ENCODE peak calls at places on chromosomes 16 and 17, in four cellular contexts. K is tibial nerve, D is uterus, Z is sigmoid colon. L is an unnamed sample.
A peak's percentile ranks its signal among the peaks of the same experiment; 100 is the strongest.

GRCh38 chr16:48810803-48811453 is 200.9 kb upstream of the N4BP1 start:
- DNase-seq in D (no peak), K (no peak), Z (no peak), L (no peak)

GRCh38 chr16:85238233-85238647 is 126.0 kb upstream of the CIBAR2 start:
- DNase-seq in Z (peak; percentile 93), K (peak; percentile 87), D (peak; percentile 91), L (peak; percentile 92)

GRCh38 chr16:58478427-58478826 is 21.5 kb upstream of the NDRG4 start:
- DNase-seq in D (no peak), Z (no peak), K (no peak), L (no peak)

GRCh38 chr17:48058393-48059124 is 10.4 kb downstream of the NFE2L1 start:
- DNase-seq in Z (no peak), K (no peak), D (no peak), L (no peak)

GRCh38 chr16:1019234-1019933 is 37.8 kb downstream of the SOX8 start:
- DNase-seq in K (peak; percentile 44), Z (no peak), D (peak; percentile 35), L (peak; percentile 78)

GRCh38 chr16:57998484-57998883 is 2.0 kb downstream of the ZNF319 start:
- DNase-seq in D (no peak), K (no peak), Z (no peak), L (peak; percentile 74)

GRCh38 chr17:77423589-77424451 is 283.1 kb downstream of the SEC14L1 start:
- DNase-seq in K (peak; percentile 83), D (peak; percentile 98), Z (peak; percentile 99), L (peak; percentile 97)

GRCh38 chr16:88914750-88915368 is 48.4 kb upstream of the PABPN1L start:
- DNase-seq in Z (no peak), K (peak; percentile 52), D (no peak), L (no peak)

GRCh38 chr16:7025616-7026190 is 306.9 kb upstream of the RBFOX1 start:
- DNase-seq in D (peak; percentile 13), Z (peak; percentile 68), K (peak; percentile 20), L (peak; percentile 80)

GRCh38 chr17:37506678-37507077 is 17.0 kb downstream of the DUSP14 start:
- DNase-seq in K (no peak), Z (no peak), D (no peak), L (no peak)

GRCh38 chr17:82297280-82297803 is 20.1 kb downstream of the CD7 start:
- DNase-seq in K (peak; percentile 64), D (peak; percentile 91), Z (peak; percentile 97), L (peak; percentile 89)

GRCh38 chr17:72602517-72603345 is 481.9 kb downstream of the SOX9 start:
- DNase-seq in Z (no peak), K (no peak), D (no peak), L (no peak)

GRCh38 chr17:72603346-72604242 is 482.8 kb downstream of the SOX9 start:
- DNase-seq in D (no peak), K (peak; percentile 15), Z (no peak), L (no peak)

GRCh38 chr17:72606656-72607055 is 485.8 kb downstream of the SLC39A11 start:
- DNase-seq in K (no peak), Z (no peak), D (no peak), L (no peak)

GRCh38 chr17:72604518-72604917 is 483.7 kb downstream of the SOX9 start:
- DNase-seq in K (no peak), Z (no peak), D (no peak), L (no peak)

GRCh38 chr17:72605543-72605942 is 484.7 kb downstream of the SOX9 start:
- DNase-seq in D (no peak), K (no peak), Z (no peak), L (no peak)
- H3K4me1 ChIP-seq in D (no peaks in the 10 kb centered on the region), K (peaks cover 20% of the 10 kb centered on the region), Z (no peaks in the 10 kb centered on the region), L (no peaks in the 10 kb centered on the region)

GRCh38 chr17:57871863-57872262 is 22.0 kb upstream of the MRPS23 start:
- DNase-seq in D (no peak), Z (no peak), K (no peak), L (no peak)
- H3K4me1 ChIP-seq in D (peaks cover 16% of the 10 kb centered on the region), Z (no peaks in the 10 kb centered on the region), K (peaks cover 82% of the 10 kb centered on the region), L (no peaks in the 10 kb centered on the region)

GRCh38 chr17:43396491-43397060 is 2.2 kb upstream of the ARL4D start:
- DNase-seq in K (no peak), D (no peak), Z (no peak), L (peak; percentile 50)
- H3K4me1 ChIP-seq in K (peaks cover 40% of the 10 kb centered on the region), D (peaks cover 3% of the 10 kb centered on the region), Z (peaks cover 6% of the 10 kb centered on the region), L (no peaks in the 10 kb centered on the region)

DNA sequence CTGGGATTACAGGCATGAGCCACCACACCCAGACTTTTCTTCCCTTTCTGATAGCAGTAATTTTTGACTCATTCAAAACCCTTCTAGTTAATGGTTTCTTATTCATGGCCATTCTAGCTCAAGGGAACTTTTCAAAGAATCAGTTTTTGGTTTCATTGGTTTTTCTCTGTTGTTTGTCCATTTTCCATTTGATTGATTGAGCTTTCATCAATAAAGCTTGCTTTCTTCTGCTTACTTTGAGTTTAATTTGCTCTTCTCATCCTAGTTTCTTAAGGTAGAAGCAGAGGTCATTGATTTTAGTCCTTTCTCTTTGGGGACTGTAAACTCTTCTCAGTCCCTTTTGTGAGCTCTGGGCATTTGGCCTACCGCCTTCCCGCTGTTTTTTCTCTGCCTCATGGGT is 82.0 kb upstream of the CHMP6 start:
- DNase-seq in D (no peak), Z (no peak), K (no peak), L (no peak)
- H3K4me1 ChIP-seq in D (no peaks in the 10 kb centered on the region), Z (no peaks in the 10 kb centered on the region), K (no peaks in the 10 kb centered on the region), L (no peaks in the 10 kb centered on the region)

GRCh38 chr17:8153957-8154607 is 1.9 kb upstream of the PER1 start:
- DNase-seq in Z (peak; percentile 100), D (peak; percentile 100), K (peak; percentile 100), L (peak; percentile 100)
- H3K4me1 ChIP-seq in Z (no peaks in the 10 kb centered on the region), D (peaks cover 7% of the 10 kb centered on the region), K (peaks cover 53% of the 10 kb centered on the region), L (no peaks in the 10 kb centered on the region)

GRCh38 chr16:10871157-10871991 is 5.6 kb upstream of the CIITA start:
- DNase-seq in Z (peak; percentile 65), K (no peak), D (no peak), L (peak; percentile 79)

GRCh38 chr16:10868089-10868488 is 8.9 kb upstream of the CIITA start:
- DNase-seq in Z (no peak), K (no peak), D (no peak), L (no peak)

GRCh38 chr16:10870137-10870776 is 6.7 kb upstream of the CIITA start:
- DNase-seq in D (no peak), K (no peak), Z (no peak), L (no peak)

GRCh38 chr16:10868562-10869469 is 8.2 kb upstream of the CIITA start:
- DNase-seq in Z (peak; percentile 71), K (no peak), D (no peak), L (no peak)

DNA sequence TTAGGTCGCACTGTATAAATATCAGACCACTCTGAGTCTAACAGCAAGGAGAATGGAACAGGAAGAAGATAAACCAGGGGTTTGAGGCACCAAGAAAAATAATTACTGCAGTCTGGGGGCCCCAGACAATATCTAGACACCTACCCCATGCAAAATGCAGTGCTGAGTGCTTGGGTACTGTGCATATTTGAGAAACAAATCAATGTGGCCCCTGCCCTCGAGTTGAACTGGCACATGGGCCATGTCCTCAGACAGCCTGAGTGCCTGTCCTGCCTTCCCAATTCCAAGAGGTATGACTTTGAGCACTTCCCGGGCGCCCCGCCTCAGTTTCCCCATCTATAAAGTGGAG is 6.2 kb upstream of the CIITA start:
- DNase-seq in K (no peak), D (no peak), Z (no peak), L (no peak)
- H3K4me1 ChIP-seq in K (peaks cover 30% of the 10 kb centered on the region), D (no peaks in the 10 kb centered on the region), Z (no peaks in the 10 kb centered on the region), L (no peaks in the 10 kb centered on the region)

GRCh38 chr17:41520821-41521521 is 2.3 kb upstream of the KRT15 start:
- DNase-seq in K (no peak), D (no peak), Z (no peak), L (no peak)
- H3K4me1 ChIP-seq in K (peaks cover 14% of the 10 kb centered on the region), D (no peaks in the 10 kb centered on the region), Z (no peaks in the 10 kb centered on the region), L (no peaks in the 10 kb centered on the region)

GRCh38 chr17:55609737-55610201 is 98.5 kb upstream of the SMIM36 start:
- DNase-seq in Z (peak; percentile 81), D (no peak), K (peak; percentile 44), L (peak; percentile 48)

GRCh38 chr17:55612691-55613141 is 101.5 kb upstream of the SMIM36 start:
- DNase-seq in K (no peak), Z (peak; percentile 63), D (no peak), L (no peak)

GRCh38 chr17:55605705-55606104 is 94.5 kb upstream of the SMIM36 start:
- DNase-seq in Z (no peak), K (no peak), D (no peak), L (no peak)

GRCh38 chr17:55606431-55606830 is 95.2 kb upstream of the SMIM36 start:
- DNase-seq in K (no peak), D (no peak), Z (no peak), L (no peak)

GRCh38 chr17:55607736-55608341 is 96.6 kb upstream of the SMIM36 start:
- DNase-seq in Z (peak; percentile 96), D (peak; percentile 75), K (peak; percentile 30), L (no peak)
- H3K4me1 ChIP-seq in Z (peaks cover 3% of the 10 kb centered on the region), D (no peaks in the 10 kb centered on the region), K (peaks cover 27% of the 10 kb centered on the region), L (no peaks in the 10 kb centered on the region)

GRCh38 chr17:78779848-78780247 is 2.2 kb downstream of the CYTH1 start:
- DNase-seq in Z (peak; percentile 44), D (no peak), K (no peak), L (peak; percentile 22)

GRCh38 chr17:78774956-78775571 is 7.0 kb downstream of the CYTH1 start:
- DNase-seq in K (no peak), D (no peak), Z (peak; percentile 51), L (no peak)

GRCh38 chr17:78780335-78780734 is 1.7 kb downstream of the CYTH1 start:
- DNase-seq in K (no peak), Z (peak; percentile 54), D (no peak), L (no peak)

GRCh38 chr17:78780852-78781338 is 1.2 kb downstream of the CYTH1 start:
- DNase-seq in Z (peak; percentile 61), K (no peak), D (no peak), L (peak; percentile 65)

DNA sequence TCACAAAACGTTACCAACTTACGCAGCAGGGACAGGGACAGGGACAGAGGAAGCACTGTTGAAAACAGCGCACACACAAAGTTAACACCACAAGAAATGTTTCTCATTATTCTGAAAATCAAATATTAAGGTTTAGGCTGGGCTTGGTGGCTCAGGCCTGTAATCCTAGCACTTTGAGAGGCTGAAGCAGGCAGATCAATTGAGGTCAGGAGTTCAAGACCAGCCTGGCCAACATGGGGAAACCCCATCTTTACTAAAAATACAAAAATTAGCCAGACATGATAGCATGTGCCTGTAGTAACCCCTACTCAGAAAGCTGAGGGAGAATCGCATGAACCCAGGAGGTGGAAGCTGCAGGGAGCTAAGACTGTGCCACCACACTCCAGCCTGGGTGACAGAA is 4.2 kb downstream of the CYTH1 start:
- DNase-seq in K (no peak), Z (peak; percentile 18), D (no peak), L (no peak)
- H3K4me1 ChIP-seq in K (peaks cover 41% of the 10 kb centered on the region), Z (no peaks in the 10 kb centered on the region), D (no peaks in the 10 kb centered on the region), L (no peaks in the 10 kb centered on the region)

L was measured in aorta.